ENCODE peak calls at places on chromosomes 7 and 10, in five cellular contexts. V is cardiac muscle cell, K is lung, X is pancreas, S is A549. Y is an unnamed sample. For H3K4me1, the result is how much of the 10 kb centered on the place peaks cover.

GRCh38 chr7:105875505-105875904 is 894 bp downstream of the ATXN7L1 start:
- DNase-seq in V (no peak), K (no peak), X (no peak), S (no peak), Y (no peak)

GRCh38 chr10:15084502-15084922 is 4.1 kb downstream of the ACBD7 start:
- DNase-seq in V (peak), K (peak), X (peak), S (peak), Y (peak)

GRCh38 chr7:104772405-104772821 is 241.6 kb upstream of the KMT2E start:
- DNase-seq in V (no peak), K (no peak), X (no peak), S (no peak), Y (no peak)

GRCh38 chr10:15743443-15743842 is 23.7 kb upstream of the ITGA8 start:
- DNase-seq in V (no peak), K (no peak), X (no peak), S (no peak), Y (no peak)

GRCh38 chr10:52451817-52452216 is 137.7 kb downstream of the DKK1 start:
- DNase-seq in V (peak), K (no peak), X (no peak), S (no peak), Y (no peak)

GRCh38 chr7:148901178-148901577 is 17.1 kb upstream of the EZH2 start:
- DNase-seq in V (no peak), K (no peak), X (no peak), S (no peak), Y (no peak)

GRCh38 chr10:2494386-2494785 is 573.0 kb upstream of the PFKP start:
- DNase-seq in V (no peak), K (no peak), X (no peak), S (no peak), Y (no peak)

GRCh38 chr10:106931159-106931852 is 233.2 kb downstream of the SORCS1 start:
- DNase-seq in V (no peak), K (no peak), X (no peak), S (no peak), Y (no peak)

GRCh38 chr10:30701471-30702173 is 72.1 kb upstream of the LYZL2 start:
- DNase-seq in V (peak), K (no peak), X (no peak), S (no peak), Y (peak)

GRCh38 chr7:2228921-2229320 is 3.8 kb downstream of the MAD1L1 start:
- DNase-seq in V (no peak), K (no peak), X (no peak), S (no peak), Y (no peak)

GRCh38 chr10:68340358-68341080 is 7.8 kb upstream of the PBLD start:
- DNase-seq in V (no peak), K (no peak), X (no peak), S (no peak), Y (no peak)

GRCh38 chr10:14355750-14356149 is 25.0 kb upstream of the FRMD4A start:
- DNase-seq in V (no peak), K (no peak), X (no peak), S (no peak), Y (no peak)

GRCh38 chr7:5613607-5614006 is 167.9 kb downstream of the RNF216 start:
- DNase-seq in V (no peak), K (no peak), X (no peak), S (no peak), Y (no peak)

GRCh38 chr10:97593423-97593822 is 3.9 kb downstream of the C10orf62 start:
- DNase-seq in V (peak), K (no peak), X (no peak), S (no peak), Y (no peak)

GRCh38 chr10:131143425-131144165 is 167.9 kb downstream of the TCERG1L start:
- DNase-seq in V (no peak), K (no peak), X (no peak), S (no peak), Y (no peak)

GRCh38 chr10:5159126-5159525 is 25.8 kb downstream of the AKR1C8 start:
- DNase-seq in V (peak), K (no peak), X (no peak), S (no peak), Y (no peak)

GRCh38 chr10:102586858-102587257 is 57.4 kb upstream of the TRIM8 start:
- DNase-seq in V (no peak), K (no peak), X (no peak), S (no peak), Y (no peak)

GRCh38 chr10:122051609-122052385 is 62.8 kb downstream of the TACC2 start:
- DNase-seq in V (peak), K (peak), X (peak), S (peak), Y (no peak)

GRCh38 chr10:43853369-43853768 is 204.7 kb upstream of the ZNF32 start:
- DNase-seq in V (no peak), K (no peak), X (no peak), S (no peak), Y (no peak)

GRCh38 chr10:79930267-79930666 is 18.6 kb downstream of the SFTPD start:
- DNase-seq in V (no peak), K (peak), X (no peak), S (no peak), Y (no peak)

GRCh38 chr10:32340596-32341180 is 6.3 kb downstream of the EPC1 start:
- DNase-seq in V (no peak), K (no peak), X (no peak), S (no peak), Y (no peak)
- H3K4me1 ChIP-seq in V (under half), K (under half), X (under half), S (under half), Y (half or more)

DNA sequence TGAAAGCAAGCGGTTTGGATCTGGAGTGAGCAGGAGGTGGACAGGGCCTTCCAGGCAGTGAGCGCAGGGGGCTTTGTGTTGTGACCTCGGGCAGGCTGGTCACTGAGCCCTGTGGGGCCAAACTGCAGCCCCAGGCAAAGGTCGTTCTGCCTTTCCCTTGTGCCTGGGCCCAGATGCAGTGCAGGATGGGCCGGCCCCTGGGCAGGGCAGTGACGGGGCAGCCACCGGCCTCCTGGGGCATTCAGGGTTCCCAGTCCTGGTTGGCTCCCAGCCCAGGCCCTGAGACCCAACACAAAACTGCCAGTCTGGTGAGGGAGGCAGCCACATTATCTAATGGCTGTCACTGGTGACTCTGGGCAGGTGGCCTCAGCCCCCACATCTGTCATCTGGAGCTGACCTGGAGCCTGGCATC is 7.1 kb downstream of the ARPC1B start:
- DNase-seq in V (no peak), K (no peak), X (no peak), S (no peak), Y (no peak)
- H3K4me1 ChIP-seq in V (under half), K (under half), X (under half), S (under half), Y (under half)

DNA sequence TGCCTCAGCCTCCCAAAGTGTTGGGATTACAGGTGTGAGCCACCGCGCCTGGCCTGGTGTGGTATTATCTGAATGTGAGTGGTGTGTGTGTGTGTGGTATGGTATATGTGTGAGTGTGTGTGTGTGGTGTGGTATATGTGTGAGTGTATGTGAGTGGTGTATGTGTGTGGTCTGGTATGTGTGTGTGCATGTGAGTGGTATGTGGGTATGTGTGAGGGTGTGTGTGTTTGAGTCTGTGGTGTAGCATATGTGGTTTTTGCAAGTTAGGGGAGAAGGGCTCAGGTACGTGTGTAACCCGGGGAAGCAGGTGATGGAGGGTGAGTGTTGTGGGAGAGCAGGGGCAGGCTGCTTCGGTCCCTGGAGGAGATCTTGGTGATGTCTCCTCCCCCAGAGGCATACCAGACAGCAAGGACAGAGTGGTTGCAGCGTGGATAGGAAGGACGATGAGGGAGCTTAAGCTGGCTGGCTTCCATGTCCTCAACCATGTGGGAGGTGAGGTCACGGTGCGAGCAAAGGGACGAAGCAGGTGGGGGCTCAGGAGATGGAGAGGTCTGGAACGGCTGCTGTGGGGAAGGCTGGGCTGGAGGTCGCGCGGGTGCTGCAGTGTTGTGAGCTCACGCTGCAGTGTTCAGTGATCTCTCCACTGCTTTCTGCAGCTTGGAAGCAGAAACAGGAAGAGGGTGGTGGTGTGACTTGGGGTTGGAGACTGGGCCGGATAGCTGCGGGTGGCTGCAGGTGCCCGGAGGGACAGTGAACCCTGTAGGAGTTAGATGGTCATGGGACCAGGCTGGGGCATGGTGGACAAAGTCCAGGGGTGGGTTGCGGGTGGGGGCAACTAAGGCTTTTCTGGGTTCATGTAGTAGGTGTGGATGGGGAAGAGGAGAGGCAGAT is 5.0 kb downstream of the ZYX start:
- DNase-seq in V (peak), K (no peak), X (no peak), S (no peak), Y (no peak)
- H3K4me1 ChIP-seq in V (under half), K (under half), X (under half), S (under half), Y (under half)

GRCh38 chr7:521221-522070 is 1.8 kb upstream of the PDGFA start:
- DNase-seq in V (peak), K (no peak), X (peak), S (peak), Y (peak)

GRCh38 chr7:523436-524336 is 4.0 kb upstream of the PDGFA start:
- DNase-seq in V (no peak), K (no peak), X (no peak), S (no peak), Y (no peak)

GRCh38 chr7:522938-523289 is 3.3 kb upstream of the PDGFA start:
- DNase-seq in V (no peak), K (no peak), X (no peak), S (no peak), Y (no peak)

GRCh38 chr7:520503-521161 is 986 bp upstream of the PDGFA start:
- DNase-seq in V (peak), K (no peak), X (no peak), S (no peak), Y (no peak)

GRCh38 chr7:522071-522937 is 2.7 kb upstream of the PDGFA start:
- DNase-seq in V (peak), K (no peak), X (peak), S (no peak), Y (peak)
- H3K4me1 ChIP-seq in V (under half), K (under half), X (under half), S (under half), Y (under half)

DNA sequence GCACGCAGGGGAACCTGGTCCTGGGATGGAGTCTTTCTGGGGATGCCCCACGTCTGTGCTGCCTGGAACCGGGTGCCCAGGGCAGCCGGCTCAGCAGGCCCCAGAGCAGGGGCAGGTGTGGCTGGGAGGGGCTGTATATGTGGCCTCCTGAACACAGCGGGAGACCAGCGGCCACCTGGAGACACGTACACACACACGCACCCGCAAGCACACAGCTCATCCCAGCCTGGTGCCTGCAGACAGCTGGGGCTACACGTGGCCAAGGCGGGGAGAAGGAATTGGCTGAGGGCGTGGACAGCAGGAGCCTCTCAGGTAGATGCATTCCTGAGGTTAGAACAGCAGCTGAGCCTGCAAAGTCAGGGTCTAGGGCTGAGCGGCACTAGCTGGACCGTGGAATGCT is 14.0 kb downstream of the ADAM8 start:
- DNase-seq in V (no peak), K (no peak), X (no peak), S (no peak), Y (no peak)
- H3K4me1 ChIP-seq in V (under half), K (under half), X (under half), S (half or more), Y (under half)

GRCh38 chr10:17428096-17428615 is 26.2 kb downstream of the ST8SIA6 start:
- DNase-seq in V (no peak), K (no peak), X (no peak), S (no peak), Y (no peak)
- H3K4me1 ChIP-seq in V (under half), K (under half), X (under half), S (under half), Y (under half)

GRCh38 chr10:340646-341045 is 205.4 kb downstream of the ZMYND11 start:
- DNase-seq in V (no peak), K (no peak), X (no peak), S (no peak), Y (no peak)

GRCh38 chr10:339038-339391 is 203.8 kb downstream of the ZMYND11 start:
- DNase-seq in V (no peak), K (no peak), X (no peak), S (no peak), Y (no peak)

GRCh38 chr10:338176-339037 is 203.2 kb downstream of the ZMYND11 start:
- DNase-seq in V (no peak), K (no peak), X (no peak), S (peak), Y (no peak)

GRCh38 chr10:343231-344215 is 208.3 kb downstream of the ZMYND11 start:
- DNase-seq in V (no peak), K (no peak), X (no peak), S (no peak), Y (no peak)

DNA sequence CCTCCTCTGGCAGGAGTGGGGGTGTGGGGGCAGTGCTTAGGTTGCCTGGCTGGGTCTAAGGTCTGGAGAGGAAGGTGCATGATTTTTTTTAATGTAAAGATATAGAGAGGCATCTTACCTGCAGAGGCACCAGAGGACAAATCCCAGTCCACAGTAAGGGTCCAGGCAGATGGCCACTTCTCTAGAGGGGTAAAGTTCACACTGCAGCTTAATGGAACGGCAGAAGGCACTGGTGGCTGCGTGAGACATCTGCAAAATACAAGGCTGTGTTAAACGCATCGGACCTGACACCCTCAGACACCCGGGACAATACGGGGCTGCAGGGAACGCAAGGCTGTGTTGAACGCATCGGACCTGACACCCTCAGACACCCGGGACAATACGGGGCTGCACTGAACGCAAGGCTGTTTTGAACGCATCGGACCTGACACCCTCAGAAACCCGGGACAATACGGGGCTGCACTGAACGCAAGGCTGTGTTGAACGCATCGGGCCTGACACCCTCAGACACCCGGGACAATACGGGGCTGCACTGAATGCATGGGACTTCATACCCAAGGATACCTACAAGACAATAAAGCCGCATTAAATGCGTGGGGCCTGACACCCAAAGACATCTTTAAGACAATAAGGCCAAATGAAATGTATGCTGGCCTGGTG is 206.0 kb downstream of the ZMYND11 start:
- DNase-seq in V (no peak), K (no peak), X (no peak), S (no peak), Y (no peak)
- H3K4me1 ChIP-seq in V (under half), K (under half), X (under half), S (under half), Y (under half)

Y was measured in Karpas-422.